ENCODE peak calls at places on chromosomes 13 and 19, in eight cellular contexts. One of them, this sample, is unnamed.

GRCh38 chr19:35518313-35518712 is 4.9 kb upstream of the DMKN start:
- DNase-seq in NCI-H1930: no peak
- DNase-seq in stimulated activated CD4-positive, alpha-beta T cell treated with anti-CD3 and anti-CD28 coated beads, Interleukin-15, amount 100 ng/mL, for 1 hour: no peak
- DNase-seq in activated CD4-positive, CD25-positive, alpha-beta regulatory T cell treated with anti-CD3 and anti-CD28 coated beads, Interleukin-2, amount 50 U/mL, for 16 hours: no peak
- DNase-seq in posterior vena cava: no peak
- DNase-seq in mucosa of descending colon: no peak
- DNase-seq in activated gamma-delta T cell treated with anti-CD3 and anti-CD28 coated beads, Interleukin-2, amount 50 U/mL, for 16 hours: no peak
- DNase-seq in iris pigment epithelial cell: peak; percentile 96
- DNase-seq in this sample: no peak

GRCh38 chr19:12948597-12949362 is 3.1 kb downstream of the RAD23A start:
- DNase-seq in iris pigment epithelial cell: no peak
- DNase-seq in NCI-H1930: no peak
- DNase-seq in mucosa of descending colon: no peak
- DNase-seq in stimulated activated CD4-positive, alpha-beta T cell treated with anti-CD3 and anti-CD28 coated beads, Interleukin-15, amount 100 ng/mL, for 1 hour: no peak
- DNase-seq in activated CD4-positive, CD25-positive, alpha-beta regulatory T cell treated with anti-CD3 and anti-CD28 coated beads, Interleukin-2, amount 50 U/mL, for 16 hours: no peak
- DNase-seq in activated gamma-delta T cell treated with anti-CD3 and anti-CD28 coated beads, Interleukin-2, amount 50 U/mL, for 16 hours: no peak
- DNase-seq in posterior vena cava: no peak
- DNase-seq in this sample: no peak

GRCh38 chr13:80458546-80458945 is 117.6 kb upstream of the SPRY2 start:
- DNase-seq in mucosa of descending colon: no peak
- DNase-seq in NCI-H1930: no peak
- DNase-seq in activated gamma-delta T cell treated with anti-CD3 and anti-CD28 coated beads, Interleukin-2, amount 50 U/mL, for 16 hours: no peak
- DNase-seq in posterior vena cava: no peak
- DNase-seq in iris pigment epithelial cell: peak; percentile 74
- DNase-seq in activated CD4-positive, CD25-positive, alpha-beta regulatory T cell treated with anti-CD3 and anti-CD28 coated beads, Interleukin-2, amount 50 U/mL, for 16 hours: no peak
- DNase-seq in stimulated activated CD4-positive, alpha-beta T cell treated with anti-CD3 and anti-CD28 coated beads, Interleukin-15, amount 100 ng/mL, for 1 hour: no peak
- DNase-seq in this sample: no peak

GRCh38 chr19:3137139-3137538 is 1.3 kb downstream of the GNA15 start:
- DNase-seq in activated CD4-positive, CD25-positive, alpha-beta regulatory T cell treated with anti-CD3 and anti-CD28 coated beads, Interleukin-2, amount 50 U/mL, for 16 hours: no peak
- DNase-seq in mucosa of descending colon: no peak
- DNase-seq in activated gamma-delta T cell treated with anti-CD3 and anti-CD28 coated beads, Interleukin-2, amount 50 U/mL, for 16 hours: no peak
- DNase-seq in posterior vena cava: no peak
- DNase-seq in iris pigment epithelial cell: no peak
- DNase-seq in NCI-H1930: no peak
- DNase-seq in stimulated activated CD4-positive, alpha-beta T cell treated with anti-CD3 and anti-CD28 coated beads, Interleukin-15, amount 100 ng/mL, for 1 hour: no peak
- DNase-seq in this sample: no peak

GRCh38 chr13:50421457-50422130 is 406.4 kb downstream of the KCNRG start:
- DNase-seq in NCI-H1930: no peak
- DNase-seq in stimulated activated CD4-positive, alpha-beta T cell treated with anti-CD3 and anti-CD28 coated beads, Interleukin-15, amount 100 ng/mL, for 1 hour: no peak
- DNase-seq in iris pigment epithelial cell: peak; percentile 37
- DNase-seq in posterior vena cava: no peak
- DNase-seq in activated gamma-delta T cell treated with anti-CD3 and anti-CD28 coated beads, Interleukin-2, amount 50 U/mL, for 16 hours: no peak
- DNase-seq in mucosa of descending colon: no peak
- DNase-seq in activated CD4-positive, CD25-positive, alpha-beta regulatory T cell treated with anti-CD3 and anti-CD28 coated beads, Interleukin-2, amount 50 U/mL, for 16 hours: no peak
- DNase-seq in this sample: no peak

GRCh38 chr13:33284016-33284415 is 1.5 kb downstream of the STARD13 start:
- DNase-seq in activated CD4-positive, CD25-positive, alpha-beta regulatory T cell treated with anti-CD3 and anti-CD28 coated beads, Interleukin-2, amount 50 U/mL, for 16 hours: no peak
- DNase-seq in NCI-H1930: no peak
- DNase-seq in iris pigment epithelial cell: peak; percentile 59
- DNase-seq in posterior vena cava: no peak
- DNase-seq in mucosa of descending colon: no peak
- DNase-seq in activated gamma-delta T cell treated with anti-CD3 and anti-CD28 coated beads, Interleukin-2, amount 50 U/mL, for 16 hours: no peak
- DNase-seq in stimulated activated CD4-positive, alpha-beta T cell treated with anti-CD3 and anti-CD28 coated beads, Interleukin-15, amount 100 ng/mL, for 1 hour: no peak
- DNase-seq in this sample: no peak

GRCh38 chr19:39087907-39088686 is 3.9 kb downstream of the ACP7 start:
- DNase-seq in iris pigment epithelial cell: no peak
- DNase-seq in activated gamma-delta T cell treated with anti-CD3 and anti-CD28 coated beads, Interleukin-2, amount 50 U/mL, for 16 hours: no peak
- DNase-seq in mucosa of descending colon: no peak
- DNase-seq in posterior vena cava: no peak
- DNase-seq in NCI-H1930: no peak
- DNase-seq in stimulated activated CD4-positive, alpha-beta T cell treated with anti-CD3 and anti-CD28 coated beads, Interleukin-15, amount 100 ng/mL, for 1 hour: no peak
- DNase-seq in activated CD4-positive, CD25-positive, alpha-beta regulatory T cell treated with anti-CD3 and anti-CD28 coated beads, Interleukin-2, amount 50 U/mL, for 16 hours: no peak
- DNase-seq in this sample: no peak

GRCh38 chr13:56659041-56659471 is 481.7 kb upstream of the PRR20A start:
- DNase-seq in activated CD4-positive, CD25-positive, alpha-beta regulatory T cell treated with anti-CD3 and anti-CD28 coated beads, Interleukin-2, amount 50 U/mL, for 16 hours: no peak
- DNase-seq in NCI-H1930: no peak
- DNase-seq in iris pigment epithelial cell: no peak
- DNase-seq in posterior vena cava: peak; percentile 79
- DNase-seq in mucosa of descending colon: no peak
- DNase-seq in activated gamma-delta T cell treated with anti-CD3 and anti-CD28 coated beads, Interleukin-2, amount 50 U/mL, for 16 hours: peak; percentile 0
- DNase-seq in stimulated activated CD4-positive, alpha-beta T cell treated with anti-CD3 and anti-CD28 coated beads, Interleukin-15, amount 100 ng/mL, for 1 hour: no peak
- DNase-seq in this sample: no peak

GRCh38 chr13:48138270-48138669 is 43.4 kb upstream of the MED4 start:
- DNase-seq in stimulated activated CD4-positive, alpha-beta T cell treated with anti-CD3 and anti-CD28 coated beads, Interleukin-15, amount 100 ng/mL, for 1 hour: no peak
- DNase-seq in activated gamma-delta T cell treated with anti-CD3 and anti-CD28 coated beads, Interleukin-2, amount 50 U/mL, for 16 hours: no peak
- DNase-seq in NCI-H1930: no peak
- DNase-seq in mucosa of descending colon: no peak
- DNase-seq in activated CD4-positive, CD25-positive, alpha-beta regulatory T cell treated with anti-CD3 and anti-CD28 coated beads, Interleukin-2, amount 50 U/mL, for 16 hours: no peak
- DNase-seq in posterior vena cava: no peak
- DNase-seq in iris pigment epithelial cell: no peak
- DNase-seq in this sample: no peak

GRCh38 chr13:69243366-69243765 is 864.3 kb upstream of the ATXN8OS start:
- DNase-seq in iris pigment epithelial cell: no peak
- DNase-seq in NCI-H1930: no peak
- DNase-seq in activated CD4-positive, CD25-positive, alpha-beta regulatory T cell treated with anti-CD3 and anti-CD28 coated beads, Interleukin-2, amount 50 U/mL, for 16 hours: no peak
- DNase-seq in posterior vena cava: no peak
- DNase-seq in stimulated activated CD4-positive, alpha-beta T cell treated with anti-CD3 and anti-CD28 coated beads, Interleukin-15, amount 100 ng/mL, for 1 hour: no peak
- DNase-seq in activated gamma-delta T cell treated with anti-CD3 and anti-CD28 coated beads, Interleukin-2, amount 50 U/mL, for 16 hours: no peak
- DNase-seq in mucosa of descending colon: no peak
- DNase-seq in this sample: no peak

GRCh38 chr13:42524487-42525034 is 49.4 kb upstream of the TNFSF11 start:
- DNase-seq in stimulated activated CD4-positive, alpha-beta T cell treated with anti-CD3 and anti-CD28 coated beads, Interleukin-15, amount 100 ng/mL, for 1 hour: no peak
- DNase-seq in activated CD4-positive, CD25-positive, alpha-beta regulatory T cell treated with anti-CD3 and anti-CD28 coated beads, Interleukin-2, amount 50 U/mL, for 16 hours: no peak
- DNase-seq in posterior vena cava: no peak
- DNase-seq in mucosa of descending colon: no peak
- DNase-seq in iris pigment epithelial cell: peak; percentile 10
- DNase-seq in activated gamma-delta T cell treated with anti-CD3 and anti-CD28 coated beads, Interleukin-2, amount 50 U/mL, for 16 hours: no peak
- DNase-seq in NCI-H1930: no peak
- DNase-seq in this sample: no peak

GRCh38 chr19:18390075-18390909 is 4.3 kb downstream of the GDF15 start:
- DNase-seq in mucosa of descending colon: no peak
- DNase-seq in NCI-H1930: no peak
- DNase-seq in activated gamma-delta T cell treated with anti-CD3 and anti-CD28 coated beads, Interleukin-2, amount 50 U/mL, for 16 hours: no peak
- DNase-seq in posterior vena cava: no peak
- DNase-seq in stimulated activated CD4-positive, alpha-beta T cell treated with anti-CD3 and anti-CD28 coated beads, Interleukin-15, amount 100 ng/mL, for 1 hour: no peak
- DNase-seq in iris pigment epithelial cell: peak; percentile 46
- DNase-seq in activated CD4-positive, CD25-positive, alpha-beta regulatory T cell treated with anti-CD3 and anti-CD28 coated beads, Interleukin-2, amount 50 U/mL, for 16 hours: no peak
- DNase-seq in this sample: no peak

GRCh38 chr19:29533578-29534544 is 8.1 kb downstream of the VSTM2B start:
- DNase-seq in activated gamma-delta T cell treated with anti-CD3 and anti-CD28 coated beads, Interleukin-2, amount 50 U/mL, for 16 hours: no peak
- DNase-seq in stimulated activated CD4-positive, alpha-beta T cell treated with anti-CD3 and anti-CD28 coated beads, Interleukin-15, amount 100 ng/mL, for 1 hour: no peak
- DNase-seq in activated CD4-positive, CD25-positive, alpha-beta regulatory T cell treated with anti-CD3 and anti-CD28 coated beads, Interleukin-2, amount 50 U/mL, for 16 hours: no peak
- DNase-seq in NCI-H1930: no peak
- DNase-seq in iris pigment epithelial cell: no peak
- DNase-seq in mucosa of descending colon: no peak
- DNase-seq in posterior vena cava: peak; percentile 58
- DNase-seq in this sample: peak; percentile 48

GRCh38 chr13:42405665-42406390 is 133.9 kb downstream of the AKAP11 start:
- DNase-seq in activated gamma-delta T cell treated with anti-CD3 and anti-CD28 coated beads, Interleukin-2, amount 50 U/mL, for 16 hours: peak; percentile 38
- DNase-seq in iris pigment epithelial cell: peak; percentile 79
- DNase-seq in stimulated activated CD4-positive, alpha-beta T cell treated with anti-CD3 and anti-CD28 coated beads, Interleukin-15, amount 100 ng/mL, for 1 hour: no peak
- DNase-seq in mucosa of descending colon: no peak
- DNase-seq in NCI-H1930: no peak
- DNase-seq in posterior vena cava: no peak
- DNase-seq in activated CD4-positive, CD25-positive, alpha-beta regulatory T cell treated with anti-CD3 and anti-CD28 coated beads, Interleukin-2, amount 50 U/mL, for 16 hours: no peak
- DNase-seq in this sample: no peak

GRCh38 chr13:33078268-33078667 is 62.0 kb downstream of the KL start:
- DNase-seq in iris pigment epithelial cell: no peak
- DNase-seq in posterior vena cava: no peak
- DNase-seq in NCI-H1930: no peak
- DNase-seq in stimulated activated CD4-positive, alpha-beta T cell treated with anti-CD3 and anti-CD28 coated beads, Interleukin-15, amount 100 ng/mL, for 1 hour: no peak
- DNase-seq in activated CD4-positive, CD25-positive, alpha-beta regulatory T cell treated with anti-CD3 and anti-CD28 coated beads, Interleukin-2, amount 50 U/mL, for 16 hours: no peak
- DNase-seq in mucosa of descending colon: no peak
- DNase-seq in activated gamma-delta T cell treated with anti-CD3 and anti-CD28 coated beads, Interleukin-2, amount 50 U/mL, for 16 hours: no peak
- DNase-seq in this sample: no peak

GRCh38 chr19:2034729-2035589 is 16.1 kb downstream of the MKNK2 start:
- DNase-seq in iris pigment epithelial cell: peak; percentile 48
- DNase-seq in activated gamma-delta T cell treated with anti-CD3 and anti-CD28 coated beads, Interleukin-2, amount 50 U/mL, for 16 hours: no peak
- DNase-seq in NCI-H1930: no peak
- DNase-seq in mucosa of descending colon: peak; percentile 84
- DNase-seq in stimulated activated CD4-positive, alpha-beta T cell treated with anti-CD3 and anti-CD28 coated beads, Interleukin-15, amount 100 ng/mL, for 1 hour: no peak
- DNase-seq in activated CD4-positive, CD25-positive, alpha-beta regulatory T cell treated with anti-CD3 and anti-CD28 coated beads, Interleukin-2, amount 50 U/mL, for 16 hours: no peak
- DNase-seq in posterior vena cava: peak; percentile 90
- DNase-seq in this sample: peak; percentile 72

GRCh38 chr13:24083722-24084421 is 76.6 kb upstream of the SPATA13 start:
- DNase-seq in posterior vena cava: no peak
- DNase-seq in stimulated activated CD4-positive, alpha-beta T cell treated with anti-CD3 and anti-CD28 coated beads, Interleukin-15, amount 100 ng/mL, for 1 hour: no peak
- DNase-seq in activated gamma-delta T cell treated with anti-CD3 and anti-CD28 coated beads, Interleukin-2, amount 50 U/mL, for 16 hours: no peak
- DNase-seq in activated CD4-positive, CD25-positive, alpha-beta regulatory T cell treated with anti-CD3 and anti-CD28 coated beads, Interleukin-2, amount 50 U/mL, for 16 hours: no peak
- DNase-seq in iris pigment epithelial cell: no peak
- DNase-seq in NCI-H1930: no peak
- DNase-seq in mucosa of descending colon: no peak
- DNase-seq in this sample: no peak

GRCh38 chr13:48072304-48072703 is 22.6 kb downstream of the MED4 start:
- DNase-seq in activated gamma-delta T cell treated with anti-CD3 and anti-CD28 coated beads, Interleukin-2, amount 50 U/mL, for 16 hours: no peak
- DNase-seq in iris pigment epithelial cell: no peak
- DNase-seq in stimulated activated CD4-positive, alpha-beta T cell treated with anti-CD3 and anti-CD28 coated beads, Interleukin-15, amount 100 ng/mL, for 1 hour: no peak
- DNase-seq in activated CD4-positive, CD25-positive, alpha-beta regulatory T cell treated with anti-CD3 and anti-CD28 coated beads, Interleukin-2, amount 50 U/mL, for 16 hours: no peak
- DNase-seq in posterior vena cava: no peak
- DNase-seq in NCI-H1930: no peak
- DNase-seq in mucosa of descending colon: no peak
- DNase-seq in this sample: no peak

GRCh38 chr19:6478815-6479214 is 2.8 kb downstream of the DENND1C start:
- DNase-seq in stimulated activated CD4-positive, alpha-beta T cell treated with anti-CD3 and anti-CD28 coated beads, Interleukin-15, amount 100 ng/mL, for 1 hour: no peak
- DNase-seq in NCI-H1930: no peak
- DNase-seq in posterior vena cava: no peak
- DNase-seq in activated gamma-delta T cell treated with anti-CD3 and anti-CD28 coated beads, Interleukin-2, amount 50 U/mL, for 16 hours: no peak
- DNase-seq in iris pigment epithelial cell: no peak
- DNase-seq in mucosa of descending colon: no peak
- DNase-seq in activated CD4-positive, CD25-positive, alpha-beta regulatory T cell treated with anti-CD3 and anti-CD28 coated beads, Interleukin-2, amount 50 U/mL, for 16 hours: no peak
- DNase-seq in this sample: no peak

GRCh38 chr13:73870970-73871935 is 263.0 kb downstream of the KLF12 start:
- DNase-seq in posterior vena cava: no peak
- DNase-seq in NCI-H1930: no peak
- DNase-seq in activated gamma-delta T cell treated with anti-CD3 and anti-CD28 coated beads, Interleukin-2, amount 50 U/mL, for 16 hours: no peak
- DNase-seq in stimulated activated CD4-positive, alpha-beta T cell treated with anti-CD3 and anti-CD28 coated beads, Interleukin-15, amount 100 ng/mL, for 1 hour: no peak
- DNase-seq in activated CD4-positive, CD25-positive, alpha-beta regulatory T cell treated with anti-CD3 and anti-CD28 coated beads, Interleukin-2, amount 50 U/mL, for 16 hours: no peak
- DNase-seq in mucosa of descending colon: no peak
- DNase-seq in iris pigment epithelial cell: peak; percentile 97
- DNase-seq in this sample: no peak

GRCh38 chr19:11465605-11466004 is 15.2 kb downstream of the ELAVL3 start:
- DNase-seq in stimulated activated CD4-positive, alpha-beta T cell treated with anti-CD3 and anti-CD28 coated beads, Interleukin-15, amount 100 ng/mL, for 1 hour: no peak
- DNase-seq in NCI-H1930: no peak
- DNase-seq in iris pigment epithelial cell: no peak
- DNase-seq in activated gamma-delta T cell treated with anti-CD3 and anti-CD28 coated beads, Interleukin-2, amount 50 U/mL, for 16 hours: no peak
- DNase-seq in activated CD4-positive, CD25-positive, alpha-beta regulatory T cell treated with anti-CD3 and anti-CD28 coated beads, Interleukin-2, amount 50 U/mL, for 16 hours: no peak
- DNase-seq in mucosa of descending colon: no peak
- DNase-seq in posterior vena cava: no peak
- DNase-seq in this sample: no peak

GRCh38 chr13:83879431-83880171 is 2.7 kb downstream of the SLITRK1 start:
- DNase-seq in stimulated activated CD4-positive, alpha-beta T cell treated with anti-CD3 and anti-CD28 coated beads, Interleukin-15, amount 100 ng/mL, for 1 hour: no peak
- DNase-seq in posterior vena cava: peak; percentile 64
- DNase-seq in activated gamma-delta T cell treated with anti-CD3 and anti-CD28 coated beads, Interleukin-2, amount 50 U/mL, for 16 hours: no peak
- DNase-seq in NCI-H1930: no peak
- DNase-seq in activated CD4-positive, CD25-positive, alpha-beta regulatory T cell treated with anti-CD3 and anti-CD28 coated beads, Interleukin-2, amount 50 U/mL, for 16 hours: no peak
- DNase-seq in iris pigment epithelial cell: no peak
- DNase-seq in mucosa of descending colon: no peak
- DNase-seq in this sample: peak; percentile 55

GRCh38 chr19:49873149-49873521 is 4.0 kb downstream of the AKT1S1 start:
- DNase-seq in NCI-H1930: no peak
- DNase-seq in activated gamma-delta T cell treated with anti-CD3 and anti-CD28 coated beads, Interleukin-2, amount 50 U/mL, for 16 hours: no peak
- DNase-seq in mucosa of descending colon: no peak
- DNase-seq in stimulated activated CD4-positive, alpha-beta T cell treated with anti-CD3 and anti-CD28 coated beads, Interleukin-15, amount 100 ng/mL, for 1 hour: no peak
- DNase-seq in iris pigment epithelial cell: no peak
- DNase-seq in activated CD4-positive, CD25-positive, alpha-beta regulatory T cell treated with anti-CD3 and anti-CD28 coated beads, Interleukin-2, amount 50 U/mL, for 16 hours: no peak
- DNase-seq in posterior vena cava: no peak
- DNase-seq in this sample: no peak